ENCODE peak calls at places on chromosomes 5 and 9, in seven cellular contexts. Q is effector CD8-positive, alpha-beta T cell; U is bronchial epithelial cell; V is RPMI8226; S is H7; W is AG10803; E is NK-92 treated with Interleukin-12 subunit alpha and Interleukin-12 subunit beta, amount 100 ng/mL, for 24 hours. Y is an unnamed sample.
A peak's percentile ranks its signal among the peaks of the same experiment; 100 is the strongest.

GRCh38 chr9:89363311-89363670 is 45.0 kb downstream of the SECISBP2 start:
- DNase-seq in V (no peak), E (no peak), W (no peak), U (no peak), Q (no peak), S (peak; percentile 33), Y (no peak)

GRCh38 chr9:28600226-28600625 is 1026.9 kb upstream of the C9orf72 start:
- DNase-seq in V (no peak), Q (no peak), U (no peak), S (no peak), W (no peak), E (no peak), Y (no peak)

GRCh38 chr9:4197548-4197947 is 102.3 kb downstream of the GLIS3 start:
- DNase-seq in W (no peak), Q (no peak), V (peak; percentile 5), S (peak; percentile 55), U (peak; percentile 12), E (no peak), Y (no peak)

GRCh38 chr5:40356248-40356647 is 323.5 kb upstream of the PTGER4 start:
- DNase-seq in Q (no peak), S (no peak), V (no peak), U (no peak), W (no peak), E (no peak), Y (peak; percentile 3)

GRCh38 chr5:52988335-52989024 is 672 bp upstream of the ITGA2 start:
- DNase-seq in S (no peak), Q (no peak), V (no peak), U (peak; percentile 49), E (no peak), W (no peak), Y (no peak)

GRCh38 chr5:74075900-74076484 is 450.0 kb downstream of the ARHGEF28 start:
- DNase-seq in W (no peak), Q (no peak), V (no peak), U (peak; percentile 74), E (no peak), S (no peak), Y (no peak)

GRCh38 chr5:1383886-1384401 is 39.0 kb upstream of the CLPTM1L start:
- DNase-seq in V (no peak), S (no peak), U (no peak), E (no peak), Q (no peak), W (no peak), Y (no peak)

GRCh38 chr9:8857330-8858249 is 1058.0 kb upstream of the DMAC1 start:
- DNase-seq in W (peak; percentile 6), E (no peak), Q (no peak), S (peak; percentile 81), U (no peak), V (peak; percentile 25), Y (peak; percentile 62)

GRCh38 chr5:108654042-108654441 is 93.7 kb upstream of the FER start:
- DNase-seq in E (no peak), V (no peak), U (peak; percentile 90), W (no peak), Q (no peak), S (no peak), Y (peak; percentile 26)

GRCh38 chr5:96079075-96079474 is 117.4 kb upstream of the ELL2 start:
- DNase-seq in S (no peak), U (peak; percentile 99), Q (no peak), V (no peak), W (peak; percentile 91), E (no peak), Y (peak; percentile 95)

GRCh38 chr9:101463397-101463796 is 27.8 kb upstream of the ALDOB start:
- DNase-seq in Q (no peak), E (no peak), W (peak; percentile 72), S (no peak), V (no peak), U (peak; percentile 58), Y (peak; percentile 29)

GRCh38 chr5:53035868-53036381 is 46.8 kb downstream of the ITGA2 start:
- DNase-seq in S (peak; percentile 19), W (no peak), E (no peak), V (peak; percentile 28), Q (no peak), U (peak; percentile 100), Y (peak; percentile 42)

GRCh38 chr9:134186471-134187109 is 22.2 kb upstream of the RNU6ATAC start:
- DNase-seq in W (no peak), S (peak; percentile 44), Q (no peak), E (no peak), U (no peak), V (no peak), Y (no peak)

GRCh38 chr9:126363847-126364671 is 37.4 kb downstream of the MVB12B start:
- DNase-seq in S (no peak), U (peak; percentile 96), E (no peak), W (no peak), Q (no peak), V (no peak), Y (peak; percentile 14)

GRCh38 chr5:76177974-76178373 is 94.8 kb downstream of the SV2C start:
- DNase-seq in Q (no peak), V (no peak), U (no peak), W (no peak), E (no peak), S (no peak), Y (no peak)

GRCh38 chr9:131589124-131589711 is 43.9 kb downstream of the PRRT1B start:
- DNase-seq in V (no peak), S (no peak), W (no peak), U (no peak), E (no peak), Q (no peak), Y (no peak)

GRCh38 chr9:132670816-132671371 is 630 bp downstream of the GTF3C4 start:
- DNase-seq in S (peak; percentile 81), Q (peak; percentile 51), E (no peak), U (peak; percentile 5), V (peak; percentile 64), W (peak; percentile 20), Y (peak; percentile 16)

GRCh38 chr5:91223886-91224285 is 159.2 kb downstream of the ARRDC3 start:
- DNase-seq in S (no peak), E (no peak), W (peak; percentile 75), Q (no peak), U (no peak), V (no peak), Y (no peak)

GRCh38 chr5:54667136-54667535 is 149.6 kb downstream of the SNX18 start:
- DNase-seq in E (no peak), U (no peak), W (no peak), S (no peak), Q (no peak), V (no peak), Y (no peak)

GRCh38 chr9:133133680-133134418 is 12.8 kb upstream of the RALGDS start:
- DNase-seq in V (peak; percentile 53), S (peak; percentile 83), U (peak; percentile 98), Q (peak; percentile 72), W (peak; percentile 97), E (peak; percentile 84), Y (peak; percentile 86)

Y was measured in fibroblast of the aortic adventitia.